ENCODE peak calls at places on chromosome 12, in eight cellular contexts. E, M, N, V, D, J, P and Z are unnamed samples.
A peak's percentile ranks its signal among the peaks of the same experiment; 100 is the strongest.

GRCh38 chr12:1277905-1278304 is 286.9 kb downstream of the ERC1 start:
- DNase-seq in V (peak; percentile 75), E (peak; percentile 4), N (no peak), P (no peak), D (no peak), M (no peak), J (no peak), Z (no peak)

GRCh38 chr12:117047810-117048584 is 51.2 kb downstream of the TESC start:
- DNase-seq in D (no peak), V (peak; percentile 89), M (peak; percentile 56), P (no peak), N (no peak), J (no peak), E (no peak), Z (no peak)

GRCh38 chr12:18749381-18749957 is 11.6 kb downstream of the CAPZA3 start:
- DNase-seq in J (no peak), D (no peak), N (no peak), E (no peak), V (no peak), M (no peak), P (no peak), Z (no peak)

GRCh38 chr12:111446044-111446581 is 40.4 kb downstream of the SH2B3 start:
- DNase-seq in M (no peak), P (peak; percentile 68), N (no peak), D (peak; percentile 40), V (no peak), E (no peak), J (peak; percentile 64), Z (no peak)

GRCh38 chr12:113244015-113244983 is 23.0 kb downstream of the TPCN1 start:
- DNase-seq in V (no peak), N (peak; percentile 90), M (peak; percentile 67), J (peak; percentile 63), P (peak; percentile 94), D (peak; percentile 86), E (no peak), Z (no peak)

GRCh38 chr12:105538880-105539279 is 208.4 kb downstream of the C12orf75 start:
- DNase-seq in P (no peak), E (no peak), D (no peak), J (no peak), N (no peak), V (no peak), M (no peak), Z (no peak)

GRCh38 chr12:105352049-105352448 is 21.6 kb downstream of the C12orf75 start:
- DNase-seq in D (no peak), V (no peak), E (no peak), P (no peak), M (no peak), J (no peak), N (no peak), Z (no peak)

GRCh38 chr12:57229634-57230380 is at the start of gene SHMT2:
- DNase-seq in E (peak; percentile 100), V (peak; percentile 97), P (peak; percentile 96), N (peak; percentile 97), D (peak; percentile 91), M (peak; percentile 96), J (peak; percentile 95), Z (peak; percentile 76)

GRCh38 chr12:57729321-57729844 is 9.2 kb downstream of the AGAP2 start:
- DNase-seq in J (peak; percentile 6), P (no peak), M (no peak), V (no peak), E (no peak), N (no peak), D (no peak), Z (no peak)

GRCh38 chr12:44357476-44357875 is 518.6 kb downstream of the NELL2 start:
- DNase-seq in V (no peak), E (no peak), N (no peak), J (no peak), M (no peak), D (no peak), P (no peak), Z (no peak)

GRCh38 chr12:54140958-54141388 is 47.8 kb downstream of the SMUG1 start:
- DNase-seq in P (peak; percentile 87), V (no peak), M (peak; percentile 63), J (peak; percentile 40), N (peak; percentile 68), E (peak; percentile 48), D (no peak), Z (no peak)

GRCh38 chr12:65570451-65571130 is 253.7 kb upstream of the HMGA2 start:
- DNase-seq in J (no peak), E (no peak), V (no peak), M (no peak), D (no peak), P (no peak), N (no peak), Z (no peak)

GRCh38 chr12:106141003-106141402 is 2.2 kb upstream of the NUAK1 start:
- DNase-seq in J (no peak), M (no peak), V (no peak), P (no peak), D (no peak), N (no peak), E (no peak), Z (no peak)

GRCh38 chr12:58541300-58541690 is 379.0 kb downstream of the LRIG3 start:
- DNase-seq in P (no peak), D (no peak), J (no peak), N (no peak), M (no peak), E (no peak), V (peak; percentile 6), Z (no peak)

GRCh38 chr12:91523831-91524230 is 341.2 kb upstream of the DCN start:
- DNase-seq in D (no peak), J (no peak), P (no peak), N (no peak), V (no peak), M (no peak), E (no peak), Z (no peak)

GRCh38 chr12:57524814-57525614 is 2.4 kb downstream of the MBD6 start:
- DNase-seq in P (no peak), M (no peak), N (peak; percentile 53), D (no peak), V (no peak), J (peak; percentile 31), E (no peak), Z (no peak)

GRCh38 chr12:30862486-30862885 is 64.1 kb upstream of the TSPAN11 start:
- DNase-seq in P (no peak), D (peak; percentile 49), M (peak; percentile 57), N (no peak), J (no peak), V (peak; percentile 28), E (no peak), Z (no peak)

GRCh38 chr12:113066806-113067400 is 10.4 kb downstream of the DTX1 start:
- DNase-seq in J (no peak), N (no peak), M (no peak), E (no peak), P (no peak), D (no peak), V (no peak), Z (no peak)

GRCh38 chr12:64265839-64266238 is 43.7 kb upstream of the KICS2 start:
- DNase-seq in J (no peak), D (no peak), M (no peak), E (no peak), P (no peak), N (no peak), V (no peak), Z (no peak)

GRCh38 chr12:111274820-111275219 is 94.1 kb downstream of the PHETA1 start:
- DNase-seq in M (no peak), E (peak; percentile 33), D (no peak), P (no peak), V (no peak), J (no peak), N (no peak), Z (no peak)

GRCh38 chr12:50685641-50686040 is 78.3 kb upstream of the ATF1 start:
- DNase-seq in V (no peak), N (no peak), P (no peak), M (no peak), D (no peak), E (no peak), J (no peak), Z (no peak)

GRCh38 chr12:116360579-116361403 is 83.3 kb upstream of the MED13L start:
- DNase-seq in D (no peak), V (no peak), E (no peak), N (no peak), J (no peak), P (no peak), M (no peak), Z (no peak)

GRCh38 chr12:93959657-93960056 is 188.7 kb upstream of the PLXNC1 start:
- DNase-seq in J (no peak), P (no peak), E (no peak), D (no peak), V (no peak), N (no peak), M (no peak), Z (no peak)

GRCh38 chr12:130954544-130954831 is 781 bp downstream of the ADGRD1 start:
- DNase-seq in N (no peak), M (no peak), J (no peak), E (no peak), D (no peak), P (no peak), V (no peak), Z (no peak)

DNA sequence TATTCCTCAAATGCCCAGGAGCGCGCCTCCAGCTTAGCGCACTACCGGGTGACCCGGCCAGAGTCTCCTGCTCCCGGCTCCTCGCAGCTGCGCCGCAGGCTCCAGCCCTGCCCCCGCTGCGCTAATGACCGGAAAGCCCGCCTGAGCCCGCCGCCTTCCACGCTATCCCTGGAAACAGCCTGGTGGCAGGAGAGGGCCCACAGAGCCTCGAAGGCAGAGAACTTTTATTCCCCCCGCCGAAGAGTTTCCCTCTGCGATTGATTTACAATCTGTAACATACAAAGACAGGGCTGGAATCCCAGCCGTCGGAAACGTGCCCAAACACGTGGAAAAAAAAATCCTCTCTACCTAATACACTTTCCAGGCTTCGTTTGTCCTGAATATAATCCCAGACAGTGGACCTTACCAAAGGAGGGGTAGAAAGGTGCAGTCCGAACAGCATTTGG is 1.5 kb downstream of the COL2A1 start:
- DNase-seq in M (peak; percentile 55), J (no peak), V (peak; percentile 76), E (peak; percentile 81), N (peak; percentile 77), P (no peak), D (no peak), Z (no peak)
- H3K4me3 ChIP-seq in M (peak overlapping the region; percentile 44), J (peak overlapping the region; percentile 38), V (peak overlapping the region; percentile 35), E (peak overlapping the region; percentile 66), N (peak overlapping the region; percentile 67), P (peak overlapping the region; percentile 47), D (peak overlapping the region; percentile 16), Z (peak overlapping the region; percentile 79)

GRCh38 chr12:71107976-71108749 is 49.6 kb downstream of the TSPAN8 start:
- DNase-seq in N (peak; percentile 65), E (no peak), J (no peak), M (no peak), V (no peak), D (no peak), P (no peak), Z (no peak)

GRCh38 chr12:71109834-71110233 is 48.0 kb downstream of the TSPAN8 start:
- DNase-seq in E (no peak), J (no peak), M (no peak), N (no peak), V (no peak), P (no peak), D (no peak), Z (no peak)
- H3K4me1 ChIP-seq in E (no peaks in the 10 kb centered on the region), J (no peaks in the 10 kb centered on the region), M (no peaks in the 10 kb centered on the region), N (no peaks in the 10 kb centered on the region), V (no peaks in the 10 kb centered on the region), P (no peaks in the 10 kb centered on the region), D (no peaks in the 10 kb centered on the region), Z (no peaks in the 10 kb centered on the region)

GRCh38 chr12:16294589-16294988 is 17.1 kb upstream of the SLC15A5 start:
- DNase-seq in N (no peak), P (no peak), V (no peak), M (no peak), E (no peak), D (no peak), J (no peak), Z (no peak)
- H3K4me3 ChIP-seq in N (no peak overlapping the region), P (no peak overlapping the region), V (no peak overlapping the region), M (no peak overlapping the region), E (no peak overlapping the region), D (no peak overlapping the region), J (no peak overlapping the region), Z (no peak overlapping the region)

GRCh38 chr12:104182144-104182543 is 33.4 kb upstream of the TXNRD1 start:
- DNase-seq in E (no peak), V (no peak), P (peak; percentile 94), N (peak; percentile 86), J (peak; percentile 87), M (peak; percentile 84), D (peak; percentile 51), Z (peak; percentile 61)
- H3K4me1 ChIP-seq in E (no peaks in the 10 kb centered on the region), V (no peaks in the 10 kb centered on the region), P (peaks cover 55% of the 10 kb centered on the region), N (peaks cover 24% of the 10 kb centered on the region), J (peaks cover 12% of the 10 kb centered on the region), M (no peaks in the 10 kb centered on the region), D (peaks cover 2% of the 10 kb centered on the region), Z (peaks cover 66% of the 10 kb centered on the region)